ENCODE peak calls at places on chromosomes 5 and 9, in eight cellular contexts. R, W, E, J, O, X, I and K are unnamed samples.

GRCh38 chr5:37637165-37637845 is 202.5 kb downstream of the GDNF start:
- DNase-seq in E (no peak), O (peak; percentile 84), R (no peak), I (no peak), J (peak; percentile 88), X (peak; percentile 26), W (no peak), K (no peak)

GRCh38 chr9:5851445-5851844 is 18.5 kb upstream of the ERMP1 start:
- DNase-seq in X (peak; percentile 95), W (no peak), I (peak; percentile 27), E (peak; percentile 78), O (peak; percentile 95), R (peak; percentile 55), J (peak; percentile 57), K (peak; percentile 79)

GRCh38 chr9:129773262-129774048 is 20.6 kb upstream of the PTGES start:
- DNase-seq in E (no peak), I (no peak), O (peak; percentile 98), W (no peak), R (peak; percentile 54), X (peak; percentile 86), J (peak; percentile 87), K (peak; percentile 77)

GRCh38 chr9:74951725-74952151 is 974 bp downstream of the C9orf40 start:
- DNase-seq in O (peak; percentile 42), X (peak; percentile 20), I (peak; percentile 35), R (peak; percentile 14), W (peak; percentile 38), J (peak; percentile 29), E (peak; percentile 26), K (peak; percentile 32)

GRCh38 chr5:52134013-52134650 is 653.6 kb upstream of the ITGA1 start:
- DNase-seq in E (no peak), W (no peak), X (no peak), O (no peak), I (no peak), J (no peak), R (no peak), K (no peak)

GRCh38 chr9:114099523-114100270 is 605 bp upstream of the KIF12 start:
- DNase-seq in W (no peak), J (no peak), I (no peak), X (no peak), O (no peak), E (no peak), R (no peak), K (no peak)

GRCh38 chr5:132260051-132260450 is 2.6 kb downstream of the PDLIM4 start:
- DNase-seq in X (peak; percentile 65), I (no peak), W (peak; percentile 4), J (peak; percentile 49), E (peak; percentile 12), O (peak; percentile 72), R (peak; percentile 28), K (peak; percentile 49)

GRCh38 chr5:64784451-64785025 is 15.8 kb downstream of the CWC27 start:
- DNase-seq in E (peak; percentile 18), X (peak; percentile 94), I (peak; percentile 78), W (peak; percentile 72), R (peak; percentile 79), J (peak; percentile 75), O (peak; percentile 89), K (peak; percentile 93)

GRCh38 chr9:109109962-109110325 is 9.8 kb downstream of the TMEM245 start:
- DNase-seq in W (no peak), X (peak; percentile 66), R (no peak), E (no peak), O (no peak), I (no peak), J (no peak), K (peak; percentile 31)

GRCh38 chr9:118268046-118268445 is 563.8 kb downstream of the TLR4 start:
- DNase-seq in O (no peak), W (no peak), R (no peak), I (no peak), X (no peak), J (no peak), E (no peak), K (no peak)

GRCh38 chr5:159341914-159342313 is 11.6 kb upstream of the IL12B start:
- DNase-seq in X (peak; percentile 82), R (peak; percentile 82), E (no peak), W (peak; percentile 63), O (peak; percentile 79), J (peak; percentile 92), I (no peak), K (peak; percentile 76)

GRCh38 chr5:109863752-109864151 is 174.0 kb downstream of the MAN2A1 start:
- DNase-seq in I (no peak), O (peak; percentile 39), J (peak; percentile 27), W (no peak), R (peak; percentile 5), X (peak; percentile 74), E (no peak), K (peak; percentile 51)

GRCh38 chr9:125755340-125755739 is 8.2 kb downstream of the PBX3 start:
- DNase-seq in I (no peak), E (no peak), O (no peak), X (no peak), R (no peak), J (no peak), W (no peak), K (no peak)

GRCh38 chr9:107784235-107784958 is 294.8 kb upstream of the KLF4 start:
- DNase-seq in X (peak; percentile 93), E (no peak), R (peak; percentile 87), W (peak; percentile 36), I (no peak), J (no peak), O (peak; percentile 97), K (peak; percentile 90)

GRCh38 chr5:52673495-52673894 is 114.2 kb upstream of the ITGA1 start:
- DNase-seq in O (no peak), I (no peak), W (no peak), X (no peak), R (no peak), E (no peak), J (no peak), K (no peak)

GRCh38 chr9:107850653-107851052 is 361.1 kb upstream of the KLF4 start:
- DNase-seq in X (no peak), R (no peak), J (no peak), O (no peak), E (no peak), I (no peak), W (no peak), K (no peak)

GRCh38 chr5:75152861-75153260 is 83.8 kb downstream of the ANKRD31 start:
- DNase-seq in I (peak; percentile 50), R (no peak), O (no peak), X (peak; percentile 14), J (peak; percentile 73), E (no peak), W (no peak), K (no peak)

GRCh38 chr5:124856726-124857125 is 110.3 kb upstream of the ZNF608 start:
- DNase-seq in R (no peak), E (no peak), W (no peak), O (no peak), I (no peak), X (no peak), J (no peak), K (no peak)

GRCh38 chr5:34450338-34450737 is 205.8 kb upstream of the RAI14 start:
- DNase-seq in E (no peak), X (no peak), J (no peak), I (no peak), R (no peak), O (no peak), W (no peak), K (no peak)

GRCh38 chr9:72025956-72026355 is 34.5 kb downstream of the C9orf57 start:
- DNase-seq in O (no peak), E (no peak), X (no peak), R (no peak), I (no peak), W (no peak), J (no peak), K (no peak)

GRCh38 chr9:36911037-36911436 is 123.0 kb downstream of the PAX5 start:
- DNase-seq in I (no peak), X (no peak), O (no peak), E (no peak), R (no peak), W (no peak), J (no peak), K (no peak)
- TF ChIP-seq CTCF in I (peak; percentile 7), X (peak; percentile 6), O (no peak), E (no peak), R (peak; percentile 35), W (no peak), J (no peak), K (no peak)

DNA sequence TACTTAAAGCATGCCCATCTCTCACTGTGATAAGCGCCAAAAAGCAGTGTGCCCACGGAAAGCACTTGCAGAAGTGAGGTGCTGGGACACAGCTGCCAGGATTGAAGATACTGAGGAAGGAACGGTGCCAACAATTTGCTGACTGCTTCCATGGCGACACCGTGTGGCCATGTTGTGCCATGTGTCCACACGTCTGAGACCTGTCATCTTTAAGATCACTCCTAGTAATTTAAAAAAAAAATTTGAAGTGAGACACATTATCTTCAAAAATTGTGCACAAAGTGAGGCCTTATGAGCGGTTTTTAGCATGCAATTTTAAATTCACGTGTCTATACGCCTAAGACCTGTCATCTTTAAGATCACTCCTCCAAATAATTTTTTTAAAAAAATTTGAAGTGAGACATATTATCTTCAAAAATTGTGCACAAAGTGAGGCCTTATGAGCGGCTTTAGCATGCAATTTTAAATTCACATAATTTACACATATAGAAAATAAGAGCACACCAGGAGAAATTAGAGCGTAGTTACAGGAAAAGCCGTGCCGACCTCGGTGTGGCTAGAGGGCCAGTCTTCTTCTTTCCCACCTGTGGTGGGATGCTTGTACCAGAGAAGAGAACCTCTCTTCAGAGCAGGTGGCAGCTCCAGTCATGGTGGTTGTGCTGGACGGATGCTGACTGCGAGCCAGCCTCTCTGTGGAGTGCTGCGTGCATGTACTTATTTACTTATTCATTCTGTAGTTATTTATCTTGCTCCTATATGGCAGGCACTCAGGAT is 21.4 kb upstream of the FLT4 start:
- DNase-seq in W (peak; percentile 57), J (peak; percentile 77), E (peak; percentile 54), R (peak; percentile 35), I (peak; percentile 39), X (peak; percentile 64), O (peak; percentile 38), K (peak; percentile 59)
- TF ChIP-seq CTCF in W (peak; percentile 71), J (peak; percentile 96), E (peak; percentile 74), R (peak; percentile 79), I (peak; percentile 76), X (peak; percentile 65), O (peak; percentile 47), K (peak; percentile 55)

DNA sequence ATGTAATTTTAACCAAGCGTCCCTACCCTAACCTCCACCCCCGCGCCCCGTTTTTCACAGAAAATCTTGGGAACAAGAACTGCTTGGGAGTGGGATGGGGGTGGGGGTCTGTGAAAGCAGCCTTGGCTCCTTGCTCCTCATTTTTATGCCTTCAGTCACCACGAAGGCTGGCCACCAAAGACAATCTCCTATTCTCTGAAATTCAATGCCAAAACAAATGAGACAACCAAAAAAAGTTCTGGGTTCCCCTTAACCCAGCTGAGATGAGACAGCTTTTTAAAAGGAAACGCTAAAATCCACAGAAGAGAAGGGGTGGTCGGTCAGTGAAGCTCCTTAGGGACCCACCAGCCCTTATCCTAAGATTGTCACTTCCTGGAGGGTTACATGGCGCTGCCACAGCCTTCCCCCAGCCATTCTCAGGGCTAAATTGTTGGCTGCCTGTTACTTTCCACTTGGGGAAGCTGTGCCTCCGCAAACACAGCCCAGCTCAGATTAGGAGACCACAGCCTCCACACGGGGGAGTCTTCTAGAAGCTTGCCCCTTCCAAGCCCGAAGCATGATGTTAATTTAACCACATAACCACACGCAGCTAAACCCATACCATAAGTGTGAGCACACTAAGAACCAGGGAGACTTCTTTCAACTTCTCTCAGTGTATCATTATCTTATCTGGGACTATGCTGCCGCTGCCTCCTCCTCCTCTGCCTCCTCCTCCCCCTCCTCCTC is 136.3 kb downstream of the FOXD1 start:
- DNase-seq in J (no peak), E (no peak), I (peak; percentile 36), X (peak; percentile 98), R (peak; percentile 98), O (peak; percentile 78), W (no peak), K (peak; percentile 80)
- TF ChIP-seq CTCF in J (no peak), E (no peak), I (peak; percentile 21), X (peak; percentile 90), R (peak; percentile 86), O (peak; percentile 46), W (no peak), K (peak; percentile 28)

GRCh38 chr5:139974661-139975060 is 68.4 kb downstream of the NRG2 start:
- DNase-seq in X (peak; percentile 5), I (no peak), E (no peak), O (no peak), J (no peak), W (peak; percentile 2), R (no peak), K (no peak)
- TF ChIP-seq CTCF in X (no peak), I (peak; percentile 4), E (no peak), O (no peak), J (no peak), W (no peak), R (no peak), K (no peak)